ENCODE peak calls at places on chromosomes 1 and 21, in six cellular contexts. R, T, A, W, G and E are unnamed samples.

GRCh38 chr1:15260418-15261154 is 13.6 kb downstream of the FHAD1 start:
- DNase-seq in R (no peak), T (no peak), A (peak), W (no peak), G (peak), E (no peak)

GRCh38 chr1:151006331-151007052 is at the start of gene MINDY1:
- DNase-seq in R (peak), T (peak), A (peak), W (peak), G (peak), E (peak)

GRCh38 chr1:10338047-10338446 is 60.8 kb upstream of the PGD start:
- DNase-seq in R (peak), T (peak), A (peak), W (peak), G (peak), E (peak)

GRCh38 chr1:115642168-115643072 is 650 bp downstream of the VANGL1 start:
- DNase-seq in R (peak), T (peak), A (peak), W (peak), G (peak), E (peak)

GRCh38 chr1:58818075-58818474 is 34.2 kb upstream of the JUN start:
- DNase-seq in R (no peak), T (no peak), A (peak), W (peak), G (no peak), E (no peak)

GRCh38 chr1:158998781-158999161 is 10.9 kb upstream of the IFI16 start:
- DNase-seq in R (peak), T (peak), A (peak), W (peak), G (peak), E (peak)

GRCh38 chr1:192378276-192378675 is 61.5 kb downstream of the RGS21 start:
- DNase-seq in R (no peak), T (no peak), A (peak), W (peak), G (no peak), E (no peak)

GRCh38 chr21:33135925-33136324 is 66.0 kb downstream of the OLIG1 start:
- DNase-seq in R (no peak), T (no peak), A (no peak), W (no peak), G (no peak), E (no peak)

GRCh38 chr1:182614796-182615451 is 10.7 kb upstream of the RGS16 start:
- DNase-seq in R (peak), T (peak), A (peak), W (peak), G (peak), E (peak)

GRCh38 chr1:42420911-42421585 is 34.8 kb downstream of the ZMYND12 start:
- DNase-seq in R (no peak), T (no peak), A (peak), W (peak), G (peak), E (no peak)

GRCh38 chr21:31665397-31665796 is 5.9 kb downstream of the SOD1 start:
- DNase-seq in R (no peak), T (no peak), A (peak), W (peak), G (no peak), E (no peak)

GRCh38 chr1:121546830-121547680 is 362.3 kb downstream of the SRGAP2C start:
- DNase-seq in R (no peak), T (no peak), A (peak), W (no peak), G (no peak), E (no peak)

GRCh38 chr21:14361958-14362357 is 21.0 kb downstream of the HSPA13 start:
- DNase-seq in R (no peak), T (no peak), A (peak), W (no peak), G (no peak), E (no peak)

GRCh38 chr1:185328204-185328728 is 11.2 kb upstream of the IVNS1ABP start:
- DNase-seq in R (no peak), T (no peak), A (no peak), W (no peak), G (no peak), E (no peak)

GRCh38 chr1:47942238-47942629 is 55.0 kb downstream of the TRABD2B start:
- DNase-seq in R (no peak), T (no peak), A (no peak), W (no peak), G (no peak), E (no peak)

GRCh38 chr1:208231929-208232360 is 12.2 kb downstream of the PLXNA2 start:
- DNase-seq in R (no peak), T (no peak), A (peak), W (peak), G (no peak), E (no peak)

GRCh38 chr1:15940110-15941043 is 35.5 kb downstream of the ZBTB17 start:
- DNase-seq in R (no peak), T (no peak), A (no peak), W (no peak), G (no peak), E (no peak)

GRCh38 chr1:55001311-55001710 is 2.6 kb downstream of the BSND start:
- DNase-seq in R (no peak), T (no peak), A (no peak), W (no peak), G (no peak), E (no peak)

GRCh38 chr21:44263221-44263671 is 1.5 kb upstream of the DNMT3L start:
- DNase-seq in R (no peak), T (no peak), A (no peak), W (no peak), G (no peak), E (peak)

GRCh38 chr21:35051287-35051818 is 2.3 kb upstream of the RUNX1 start:
- DNase-seq in R (peak), T (peak), A (peak), W (peak), G (no peak), E (peak)

GRCh38 chr21:35050348-35051286 is 1.5 kb upstream of the RUNX1 start:
- DNase-seq in R (peak), T (peak), A (no peak), W (peak), G (no peak), E (no peak)

GRCh38 chr21:35046880-35047229 is 2.2 kb downstream of the RUNX1 start:
- DNase-seq in R (no peak), T (no peak), A (no peak), W (no peak), G (no peak), E (no peak)

GRCh38 chr21:35048183-35048601 is 910 bp downstream of the RUNX1 start:
- DNase-seq in R (no peak), T (no peak), A (no peak), W (peak), G (no peak), E (no peak)

GRCh38 chr21:35048706-35049617 is at the start of gene RUNX1:
- DNase-seq in R (peak), T (peak), A (peak), W (peak), G (no peak), E (no peak)
- TF ChIP-seq CTCF in R (no peak), T (no peak), A (no peak), W (no peak), G (no peak), E (no peak)

GRCh38 chr1:93447481-93448291 is at the start of gene FNBP1L:
- DNase-seq in R (peak), T (peak), A (peak), W (peak), G (peak), E (peak)

GRCh38 chr1:93448292-93448982 is 519 bp downstream of the FNBP1L start:
- DNase-seq in R (peak), T (no peak), A (peak), W (no peak), G (peak), E (peak)

GRCh38 chr1:93448983-93449805 is 1.3 kb downstream of the FNBP1L start:
- DNase-seq in R (peak), T (no peak), A (peak), W (peak), G (no peak), E (no peak)

GRCh38 chr1:93450331-93450730 is 2.4 kb downstream of the FNBP1L start:
- DNase-seq in R (no peak), T (no peak), A (no peak), W (no peak), G (no peak), E (no peak)

GRCh38 chr1:93446837-93447451 is 974 bp upstream of the FNBP1L start:
- DNase-seq in R (no peak), T (no peak), A (peak), W (no peak), G (no peak), E (no peak)
- TF ChIP-seq CTCF in R (no peak), T (no peak), A (no peak), W (no peak), G (no peak), E (no peak)

GRCh38 chr21:29376556-29376955 is 77.8 kb downstream of the BACH1 start:
- DNase-seq in R (peak), T (peak), A (peak), W (no peak), G (no peak), E (peak)
- TF ChIP-seq CTCF in R (peak), T (peak), A (peak), W (peak), G (no peak), E (peak)

GRCh38 chr1:202689493-202690342 is 20.5 kb downstream of the SYT2 start:
- DNase-seq in R (no peak), T (no peak), A (no peak), W (no peak), G (no peak), E (no peak)
- TF ChIP-seq CTCF in R (no peak), T (no peak), A (no peak), W (no peak), G (no peak), E (no peak)

GRCh38 chr1:53821380-53821779 is 16.7 kb downstream of the NDC1 start:
- DNase-seq in R (no peak), T (no peak), A (no peak), W (no peak), G (no peak), E (no peak)
- TF ChIP-seq CTCF in R (no peak), T (peak), A (no peak), W (no peak), G (no peak), E (peak)